ENCODE peak calls at places on chromosomes 12 and 14, in five cellular contexts. G is suprapubic skin, I is mesendoderm, N is cardiac muscle cell, A is body of pancreas. R is an unnamed sample. For H3K4me1 and H3K36me3, the result is how much of the 10 kb centered on the place peaks cover.

GRCh38 chr12:42299392-42300308 is 26.2 kb downstream of the ZCRB1 start:
- DNase-seq in G (no peak), I (no peak), N (peak), A (no peak), R (no peak)

GRCh38 chr12:75939016-75939642 is 92.4 kb downstream of the PHLDA1 start:
- DNase-seq in G (no peak), I (no peak), N (no peak), A (no peak), R (no peak)

GRCh38 chr12:13101854-13102375 is 1.6 kb downstream of the GSG1 start:
- DNase-seq in G (no peak), I (no peak), N (peak), A (peak), R (no peak)

GRCh38 chr12:53984901-53985357 is at the start of gene HOXC10:
- DNase-seq in G (peak), I (peak), N (peak), A (peak), R (no peak)

GRCh38 chr12:65313704-65314317 is 35.3 kb downstream of the MSRB3 start:
- DNase-seq in G (no peak), I (peak), N (peak), A (no peak), R (no peak)

GRCh38 chr14:24179294-24179960 is 7.5 kb downstream of the REC8 start:
- DNase-seq in G (peak), I (no peak), N (no peak), A (no peak), R (no peak)

GRCh38 chr12:55723516-55724225 is 3.5 kb downstream of the RDH5 start:
- DNase-seq in G (peak), I (no peak), N (no peak), A (no peak), R (peak)

GRCh38 chr14:104925941-104926609 is 1.4 kb downstream of the PLD4 start:
- DNase-seq in G (no peak), I (no peak), N (peak), A (no peak), R (peak)

GRCh38 chr12:27119797-27120196 is 37.4 kb upstream of the C12orf71 start:
- DNase-seq in G (no peak), I (no peak), N (no peak), A (no peak), R (no peak)

GRCh38 chr14:55249423-55249822 is 21.8 kb upstream of the FBXO34 start:
- DNase-seq in G (no peak), I (no peak), N (peak), A (no peak), R (no peak)

GRCh38 chr12:117986705-117987469 is 18.1 kb upstream of the KSR2 start:
- DNase-seq in G (no peak), I (no peak), N (no peak), A (no peak), R (no peak)

GRCh38 chr12:92403210-92404175 is 257.8 kb upstream of the BTG1 start:
- DNase-seq in G (no peak), I (peak), N (no peak), A (no peak), R (no peak)

GRCh38 chr12:262817-263216 is at the start of gene SLC6A13:
- DNase-seq in G (no peak), I (peak), N (no peak), A (no peak), R (peak)

GRCh38 chr14:101855958-101856357 is 94.4 kb downstream of the PPP2R5C start:
- DNase-seq in G (no peak), I (no peak), N (no peak), A (no peak), R (no peak)

GRCh38 chr12:108475396-108475795 is 39.7 kb upstream of the FICD start:
- DNase-seq in G (no peak), I (no peak), N (no peak), A (no peak), R (no peak)

DNA sequence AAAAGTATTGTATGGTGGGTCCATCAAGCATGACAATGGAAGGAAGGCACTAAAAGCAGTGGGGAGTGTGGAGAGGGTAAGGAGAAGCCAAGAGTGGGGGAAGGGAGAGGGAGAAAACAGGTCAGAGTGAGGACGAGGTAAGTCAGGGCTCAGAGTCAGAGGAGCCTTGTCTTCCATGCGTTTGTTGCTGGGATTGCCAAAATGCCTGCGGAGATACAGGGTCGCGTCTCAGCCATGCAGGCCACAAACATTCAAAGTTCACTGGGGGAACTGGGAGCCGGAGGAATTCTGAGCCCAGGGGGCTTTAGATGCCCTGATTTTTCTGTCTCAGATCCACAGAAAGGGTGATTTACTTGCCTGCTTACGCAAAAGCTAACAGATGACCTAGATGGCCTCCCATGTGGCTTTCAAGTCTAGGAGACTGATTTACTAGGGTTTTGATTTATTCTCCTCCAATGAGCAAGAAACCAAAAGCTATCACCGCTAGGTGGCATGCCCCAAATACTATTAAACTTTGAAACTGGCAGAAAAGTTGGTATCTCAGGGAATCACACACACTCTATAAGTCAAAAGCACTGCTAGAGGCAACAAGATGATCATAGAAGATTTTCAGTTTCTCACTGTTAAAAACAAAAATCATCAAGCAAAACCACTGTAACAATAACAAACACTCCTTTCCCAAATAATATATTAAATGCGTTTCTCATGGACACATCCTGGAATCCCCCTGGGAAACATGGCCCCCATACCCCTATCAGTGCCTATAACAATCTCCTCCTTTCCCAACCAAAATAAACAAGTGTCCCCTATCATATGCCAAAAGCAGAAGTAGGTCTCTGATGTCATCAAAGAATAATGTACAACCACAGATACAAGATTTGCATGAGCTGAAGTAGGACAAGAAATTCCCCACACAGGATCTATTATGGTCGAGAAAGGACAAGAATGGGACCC is 26.6 kb upstream of the MDM1 start:
- DNase-seq in G (no peak), I (peak), N (peak), A (peak), R (no peak)
- H3K4me3 ChIP-seq in G (no peak), I (no peak), N (no peak), A (no peak), R (no peak)

DNA sequence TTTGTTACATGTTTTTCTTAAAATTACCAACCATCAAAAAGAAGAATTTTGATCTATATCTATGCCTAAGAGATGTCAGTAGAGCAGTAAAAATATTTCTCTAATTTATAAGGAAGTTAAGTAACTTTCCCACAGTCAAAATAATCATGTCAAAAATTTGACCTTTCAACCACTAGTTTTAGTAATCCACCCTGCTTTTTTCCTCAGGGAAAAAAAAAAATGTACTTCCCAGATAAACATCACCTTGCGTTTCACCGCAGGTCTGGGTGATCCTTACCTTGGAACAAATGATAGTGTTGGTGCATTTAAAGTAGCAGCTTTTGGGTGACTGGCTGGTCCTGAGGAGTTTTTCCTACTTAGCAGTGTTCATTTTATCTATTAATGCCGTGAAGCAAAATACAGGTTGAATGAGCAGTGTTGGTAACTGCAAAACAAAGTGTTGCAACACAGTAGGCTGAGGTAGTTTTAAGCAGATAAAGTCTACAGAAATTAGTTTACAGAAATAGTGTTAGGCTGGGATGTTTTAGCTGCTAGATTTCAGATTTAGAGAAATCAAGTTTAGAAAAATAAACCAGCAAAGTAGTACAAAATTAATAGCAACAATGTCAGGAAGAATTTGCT is 137.2 kb upstream of the DNM1L start:
- DNase-seq in G (no peak), I (no peak), N (peak), A (no peak), R (no peak)
- H3K4me1 ChIP-seq in G (under half), I (under half), N (under half), A (half or more), R (under half)

DNA sequence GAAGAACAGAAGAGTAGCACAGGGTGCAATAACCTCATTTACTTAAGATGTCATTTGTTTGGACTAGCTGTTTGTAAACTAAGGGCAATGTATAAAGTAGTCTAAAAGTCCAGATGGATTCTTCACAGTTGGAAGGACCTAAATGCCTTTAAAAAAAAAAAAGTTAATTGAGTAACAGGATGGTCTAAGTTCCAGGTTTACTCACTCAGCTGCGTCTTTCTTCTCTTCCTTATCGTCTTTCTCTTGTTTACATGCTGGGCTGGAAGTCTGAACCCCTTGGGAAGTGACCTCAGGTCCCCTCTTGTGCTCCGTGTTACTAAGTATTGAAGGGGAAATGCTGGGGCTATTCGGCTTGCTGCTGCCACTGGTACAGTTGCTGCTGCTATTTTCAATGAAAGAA is 82.5 kb downstream of the SH2B3 start:
- DNase-seq in G (no peak), I (no peak), N (peak), A (no peak), R (no peak)
- H3K36me3 ChIP-seq in G (half or more), I (under half), N (half or more), A (under half), R (half or more)

DNA sequence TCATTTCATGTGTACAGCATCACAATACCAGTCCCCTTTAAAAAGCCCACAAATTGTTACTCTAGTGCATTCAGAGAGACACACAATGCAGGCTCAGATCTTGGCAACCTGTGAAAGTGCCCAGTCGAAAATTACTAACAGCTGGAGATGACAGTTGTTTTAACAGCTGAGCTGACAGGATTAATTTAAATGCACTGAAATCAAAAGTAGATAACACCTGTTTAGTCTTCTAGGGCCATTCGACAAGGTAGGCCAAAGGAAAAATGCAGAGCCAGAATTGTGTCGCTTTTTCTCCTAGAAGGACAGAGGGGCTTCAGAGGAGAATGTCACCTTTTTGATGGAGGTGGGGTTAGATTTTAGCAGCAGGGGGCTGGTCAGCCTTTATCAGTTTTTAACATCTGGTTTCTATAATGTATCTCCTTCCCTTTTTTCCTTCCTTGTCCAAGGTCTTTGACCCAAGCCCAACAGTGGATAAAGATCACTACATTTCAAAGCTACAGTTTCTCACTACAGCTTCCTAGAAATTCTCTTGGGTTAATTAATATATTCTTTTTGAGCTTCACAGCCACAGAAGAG is 139.1 kb downstream of the SOX5 start:
- DNase-seq in G (no peak), I (peak), N (no peak), A (no peak), R (no peak)
- H3K4me3 ChIP-seq in G (no peak), I (no peak), N (no peak), A (no peak), R (no peak)

GRCh38 chr14:68243441-68244010 is 423.9 kb downstream of the RAD51B start:
- DNase-seq in G (no peak), I (no peak), N (no peak), A (no peak), R (no peak)
- H3K4me1 ChIP-seq in G (half or more), I (under half), N (half or more), A (half or more), R (half or more)

DNA sequence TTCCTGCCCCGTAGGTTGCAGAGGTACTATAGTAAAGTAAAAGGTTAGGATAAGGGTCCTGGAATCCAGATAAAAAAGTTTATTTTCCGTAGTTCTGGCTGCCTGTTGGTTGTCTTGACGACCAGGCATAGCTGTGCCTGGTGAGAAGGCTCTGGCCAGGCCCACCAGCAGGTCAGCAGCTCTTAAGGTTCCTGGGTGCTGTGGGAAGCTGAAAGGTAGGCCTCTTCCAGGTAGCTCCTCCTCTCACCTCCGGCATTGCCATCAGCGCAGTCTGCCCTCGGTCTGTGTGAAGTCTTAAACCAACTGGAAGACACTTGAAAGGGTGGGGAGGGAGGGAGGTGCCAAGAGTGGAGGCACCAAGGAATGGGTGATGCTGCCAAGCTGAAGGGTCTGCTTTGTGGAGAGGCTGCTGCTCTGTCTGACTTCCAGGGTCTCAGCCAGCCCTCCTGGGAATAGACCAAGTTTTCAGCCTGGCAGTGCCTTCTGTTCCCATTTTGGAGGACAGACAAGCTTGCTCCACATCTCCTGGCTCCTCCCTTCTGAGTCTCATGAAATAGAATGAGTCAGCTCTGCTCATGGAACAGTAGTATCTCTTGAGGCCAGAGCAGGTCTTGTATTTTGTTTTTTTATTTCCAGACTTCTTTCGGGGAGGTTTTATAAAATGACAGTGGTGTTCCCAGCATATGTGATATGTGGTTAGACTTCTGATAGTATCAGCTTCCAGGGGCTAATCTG is 5.2 kb upstream of the ACADS start:
- DNase-seq in G (no peak), I (no peak), N (peak), A (no peak), R (no peak)
- H3K36me3 ChIP-seq in G (half or more), I (under half), N (half or more), A (under half), R (under half)

GRCh38 chr14:61151276-61151675 is 129.9 kb downstream of the TMEM30B start:
- DNase-seq in G (no peak), I (no peak), N (no peak), A (no peak), R (no peak)

GRCh38 chr14:61153914-61154545 is 127.1 kb downstream of the TMEM30B start:
- DNase-seq in G (no peak), I (no peak), N (no peak), A (no peak), R (no peak)

GRCh38 chr14:61154606-61155005 is 126.5 kb downstream of the TMEM30B start:
- DNase-seq in G (no peak), I (no peak), N (no peak), A (no peak), R (no peak)

GRCh38 chr14:61152851-61153364 is 128.2 kb downstream of the TMEM30B start:
- DNase-seq in G (no peak), I (no peak), N (peak), A (no peak), R (no peak)

DNA sequence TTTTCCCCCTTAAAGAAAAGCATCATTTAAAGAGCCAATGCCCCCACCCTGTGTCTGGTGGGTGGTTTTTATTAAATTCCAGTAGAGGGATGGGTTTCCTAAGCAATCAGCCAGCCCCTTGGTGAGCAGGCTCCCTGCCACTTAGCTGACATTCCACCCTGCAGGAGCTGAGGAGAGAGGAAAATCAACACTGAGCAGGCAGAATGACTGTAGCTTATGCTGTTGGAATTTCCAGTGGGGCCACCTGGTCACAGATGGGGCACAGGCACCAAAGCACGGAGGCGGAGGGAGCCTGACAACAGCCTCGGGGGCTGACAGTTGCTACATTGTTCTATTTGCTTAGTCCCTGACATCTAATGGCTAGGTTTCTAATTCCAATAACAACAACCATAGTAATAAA is 127.7 kb downstream of the TMEM30B start:
- DNase-seq in G (no peak), I (peak), N (no peak), A (no peak), R (no peak)
- H3K4me3 ChIP-seq in G (no peak), I (no peak), N (no peak), A (no peak), R (no peak)